ENCODE peak calls at places on chromosome 19, in seven cellular contexts. M, P, G, A, F, C and V are unnamed samples.

GRCh38 chr19:15631817-15632216 is 8.9 kb upstream of the CYP4F3 start:
- DNase-seq in M (no peak), C (no peak), F (no peak), P (peak), A (peak), G (no peak), V (peak)

GRCh38 chr19:54653181-54653809 is 9.5 kb upstream of the LILRB4 start:
- DNase-seq in C (peak), F (no peak), M (peak), P (peak), G (no peak), A (peak), V (no peak)

GRCh38 chr19:50882188-50882587 is 8.9 kb downstream of the KLK2 start:
- DNase-seq in C (no peak), A (no peak), P (no peak), M (no peak), G (no peak), F (no peak), V (no peak)

GRCh38 chr19:51799311-51799997 is 4.5 kb downstream of the FPR3 start:
- DNase-seq in F (peak), P (peak), G (peak), M (no peak), A (no peak), C (peak), V (peak)

GRCh38 chr19:47757617-47758432 is 12.5 kb downstream of the NOP53 start:
- DNase-seq in C (no peak), F (no peak), G (no peak), M (no peak), P (no peak), A (no peak), V (no peak)

GRCh38 chr19:19515764-19516519 is at the start of gene NDUFA13:
- DNase-seq in A (peak), G (peak), M (peak), C (peak), P (peak), F (peak), V (peak)

GRCh38 chr19:19132912-19133311 is 5.4 kb downstream of the TMEM161A start:
- DNase-seq in F (no peak), A (no peak), M (no peak), P (no peak), C (no peak), G (no peak), V (no peak)

GRCh38 chr19:57850553-57851017 is 926 bp downstream of the ZNF587 start:
- DNase-seq in C (peak), F (no peak), G (no peak), P (peak), M (peak), A (no peak), V (no peak)

GRCh38 chr19:13797870-13798269 is 2.6 kb downstream of the ZSWIM4 start:
- DNase-seq in P (peak), F (no peak), A (no peak), M (no peak), G (no peak), C (peak), V (no peak)

GRCh38 chr19:46834984-46835383 is 15.7 kb downstream of the AP2S1 start:
- DNase-seq in M (no peak), G (no peak), F (no peak), A (no peak), P (no peak), C (no peak), V (no peak)

GRCh38 chr19:48741222-48741999 is 1.0 kb upstream of the RASIP1 start:
- DNase-seq in A (no peak), F (peak), C (no peak), G (peak), P (peak), M (peak), V (peak)

GRCh38 chr19:53908106-53908932 is 759 bp upstream of the CACNG7 start:
- DNase-seq in A (no peak), F (no peak), G (no peak), P (peak), C (peak), M (peak), V (peak)

GRCh38 chr19:23439623-23440022 is 44.4 kb upstream of the ZNF91 start:
- DNase-seq in G (no peak), M (no peak), P (no peak), C (no peak), F (no peak), A (no peak), V (no peak)

GRCh38 chr19:39126593-39127187 is 1.1 kb downstream of the PAK4 start:
- DNase-seq in A (no peak), G (no peak), F (no peak), P (peak), M (no peak), C (peak), V (peak)

GRCh38 chr19:16330368-16330801 is 5.8 kb downstream of the KLF2 start:
- DNase-seq in F (peak), A (no peak), M (peak), P (peak), C (peak), G (peak), V (peak)

GRCh38 chr19:51448745-51449093 is 9.5 kb downstream of the SIGLEC8 start:
- DNase-seq in A (no peak), P (no peak), C (no peak), G (no peak), M (no peak), F (no peak), V (no peak)

GRCh38 chr19:15850385-15850784 is 34.9 kb upstream of the OR10H1 start:
- DNase-seq in C (no peak), P (no peak), G (no peak), A (no peak), F (no peak), M (no peak), V (no peak)

GRCh38 chr19:13962738-13963602 is 10.7 kb downstream of the DCAF15 start:
- DNase-seq in M (no peak), P (peak), G (no peak), C (no peak), A (no peak), F (no peak), V (peak)

GRCh38 chr19:3827306-3827705 is 41.1 kb upstream of the MATK start:
- DNase-seq in F (no peak), G (no peak), C (no peak), A (no peak), M (no peak), P (no peak), V (no peak)

GRCh38 chr19:16259385-16260159 is 61.9 kb downstream of the AP1M1 start:
- DNase-seq in A (peak), P (no peak), M (peak), F (no peak), C (no peak), G (no peak), V (no peak)

GRCh38 chr19:43132696-43133095 is 50.2 kb upstream of the PSG2 start:
- DNase-seq in C (peak), M (no peak), P (no peak), G (no peak), F (no peak), A (no peak), V (no peak)

GRCh38 chr19:56538761-56539263 is at the start of gene ZFP28:
- DNase-seq in M (no peak), A (no peak), F (peak), C (no peak), G (peak), P (no peak), V (peak)